ENCODE peak calls at places on chromosome 13, in ten cellular contexts. One of them, this sample, is unnamed.

GRCh38 chr13:34640931-34641330 is 301.1 kb upstream of the NBEA start:
- DNase-seq in fibroblast of lung: no peak
- DNase-seq in right atrium auricular region: no peak
- DNase-seq in CD4-positive, alpha-beta T cell: no peak
- DNase-seq in CD8-positive, alpha-beta T cell: no peak
- DNase-seq in IMR-90: no peak
- DNase-seq in ovary: no peak
- DNase-seq in keratinocyte: no peak
- DNase-seq in tibial nerve: no peak
- DNase-seq in heart left ventricle: no peak
- DNase-seq in this sample: no peak

GRCh38 chr13:106468948-106469590 is 66.4 kb downstream of the EFNB2 start:
- DNase-seq in fibroblast of lung: no peak
- DNase-seq in right atrium auricular region: no peak
- DNase-seq in CD4-positive, alpha-beta T cell: no peak
- DNase-seq in CD8-positive, alpha-beta T cell: no peak
- DNase-seq in IMR-90: no peak
- DNase-seq in ovary: no peak
- DNase-seq in keratinocyte: no peak
- DNase-seq in tibial nerve: no peak
- DNase-seq in heart left ventricle: no peak
- DNase-seq in this sample: no peak

GRCh38 chr13:88602786-88603777 is 931.9 kb downstream of the SLITRK5 start:
- DNase-seq in fibroblast of lung: no peak
- DNase-seq in right atrium auricular region: no peak
- DNase-seq in CD4-positive, alpha-beta T cell: no peak
- DNase-seq in CD8-positive, alpha-beta T cell: no peak
- DNase-seq in IMR-90: no peak
- DNase-seq in ovary: no peak
- DNase-seq in keratinocyte: no peak
- DNase-seq in tibial nerve: no peak
- DNase-seq in heart left ventricle: no peak
- DNase-seq in this sample: no peak

GRCh38 chr13:30739646-30740642 is 4.6 kb downstream of the ALOX5AP start:
- DNase-seq in fibroblast of lung: peak; percentile 90
- DNase-seq in right atrium auricular region: no peak
- DNase-seq in CD4-positive, alpha-beta T cell: peak; percentile 54
- DNase-seq in CD8-positive, alpha-beta T cell: peak; percentile 61
- DNase-seq in IMR-90: peak; percentile 95
- DNase-seq in ovary: no peak
- DNase-seq in keratinocyte: peak; percentile 78
- DNase-seq in tibial nerve: no peak
- DNase-seq in heart left ventricle: no peak
- DNase-seq in this sample: peak; percentile 22

GRCh38 chr13:42211704-42212103 is 60.2 kb upstream of the AKAP11 start:
- DNase-seq in fibroblast of lung: peak; percentile 12
- DNase-seq in right atrium auricular region: no peak
- DNase-seq in CD4-positive, alpha-beta T cell: no peak
- DNase-seq in CD8-positive, alpha-beta T cell: no peak
- DNase-seq in IMR-90: peak; percentile 64
- DNase-seq in ovary: no peak
- DNase-seq in keratinocyte: no peak
- DNase-seq in tibial nerve: no peak
- DNase-seq in heart left ventricle: no peak
- DNase-seq in this sample: no peak

GRCh38 chr13:108950333-108951010 is 321.1 kb downstream of the MYO16 start:
- DNase-seq in fibroblast of lung: no peak
- DNase-seq in right atrium auricular region: no peak
- DNase-seq in CD4-positive, alpha-beta T cell: no peak
- DNase-seq in CD8-positive, alpha-beta T cell: no peak
- DNase-seq in IMR-90: no peak
- DNase-seq in ovary: no peak
- DNase-seq in keratinocyte: no peak
- DNase-seq in tibial nerve: no peak
- DNase-seq in heart left ventricle: no peak
- DNase-seq in this sample: no peak

GRCh38 chr13:50456111-50456510 is 387.4 kb downstream of the DLEU7 start:
- DNase-seq in fibroblast of lung: no peak
- DNase-seq in right atrium auricular region: no peak
- DNase-seq in CD4-positive, alpha-beta T cell: no peak
- DNase-seq in CD8-positive, alpha-beta T cell: no peak
- DNase-seq in IMR-90: no peak
- DNase-seq in ovary: no peak
- DNase-seq in keratinocyte: no peak
- DNase-seq in tibial nerve: no peak
- DNase-seq in heart left ventricle: no peak
- DNase-seq in this sample: no peak

GRCh38 chr13:39037410-39037879 is 444 bp downstream of the PROSER1 start:
- DNase-seq in fibroblast of lung: no peak
- DNase-seq in right atrium auricular region: no peak
- DNase-seq in CD4-positive, alpha-beta T cell: no peak
- DNase-seq in CD8-positive, alpha-beta T cell: no peak
- DNase-seq in IMR-90: no peak
- DNase-seq in ovary: no peak
- DNase-seq in keratinocyte: no peak
- DNase-seq in tibial nerve: no peak
- DNase-seq in heart left ventricle: no peak
- DNase-seq in this sample: no peak

GRCh38 chr13:33307820-33308219 is 22.3 kb upstream of the STARD13 start:
- DNase-seq in fibroblast of lung: peak; percentile 65
- DNase-seq in right atrium auricular region: no peak
- DNase-seq in CD4-positive, alpha-beta T cell: no peak
- DNase-seq in CD8-positive, alpha-beta T cell: no peak
- DNase-seq in IMR-90: peak; percentile 55
- DNase-seq in ovary: no peak
- DNase-seq in keratinocyte: no peak
- DNase-seq in tibial nerve: no peak
- DNase-seq in heart left ventricle: no peak
- DNase-seq in this sample: no peak

GRCh38 chr13:106112191-106112590 is 423.3 kb downstream of the EFNB2 start:
- DNase-seq in fibroblast of lung: no peak
- DNase-seq in right atrium auricular region: no peak
- DNase-seq in CD4-positive, alpha-beta T cell: no peak
- DNase-seq in CD8-positive, alpha-beta T cell: no peak
- DNase-seq in IMR-90: no peak
- DNase-seq in ovary: no peak
- DNase-seq in keratinocyte: no peak
- DNase-seq in tibial nerve: no peak
- DNase-seq in heart left ventricle: no peak
- DNase-seq in this sample: no peak

GRCh38 chr13:24087611-24088235 is 72.8 kb upstream of the SPATA13 start:
- DNase-seq in fibroblast of lung: peak; percentile 18
- DNase-seq in right atrium auricular region: peak; percentile 55
- DNase-seq in CD4-positive, alpha-beta T cell: no peak
- DNase-seq in CD8-positive, alpha-beta T cell: no peak
- DNase-seq in IMR-90: no peak
- DNase-seq in ovary: peak; percentile 50
- DNase-seq in keratinocyte: no peak
- DNase-seq in tibial nerve: no peak
- DNase-seq in heart left ventricle: no peak
- DNase-seq in this sample: peak; percentile 49

GRCh38 chr13:33711441-33711840 is 106.5 kb upstream of the RFC3 start:
- DNase-seq in fibroblast of lung: no peak
- DNase-seq in right atrium auricular region: no peak
- DNase-seq in CD4-positive, alpha-beta T cell: no peak
- DNase-seq in CD8-positive, alpha-beta T cell: no peak
- DNase-seq in IMR-90: no peak
- DNase-seq in ovary: no peak
- DNase-seq in keratinocyte: no peak
- DNase-seq in tibial nerve: no peak
- DNase-seq in heart left ventricle: no peak
- DNase-seq in this sample: no peak

GRCh38 chr13:44193731-44194130 is 179.9 kb upstream of the SERP2 start:
- DNase-seq in fibroblast of lung: no peak
- DNase-seq in right atrium auricular region: no peak
- DNase-seq in CD4-positive, alpha-beta T cell: no peak
- DNase-seq in CD8-positive, alpha-beta T cell: no peak
- DNase-seq in IMR-90: no peak
- DNase-seq in ovary: no peak
- DNase-seq in keratinocyte: no peak
- DNase-seq in tibial nerve: no peak
- DNase-seq in heart left ventricle: no peak
- DNase-seq in this sample: no peak

GRCh38 chr13:29105779-29106178 is 285.6 kb downstream of the MTUS2 start:
- DNase-seq in fibroblast of lung: no peak
- DNase-seq in right atrium auricular region: no peak
- DNase-seq in CD4-positive, alpha-beta T cell: no peak
- DNase-seq in CD8-positive, alpha-beta T cell: no peak
- DNase-seq in IMR-90: no peak
- DNase-seq in ovary: no peak
- DNase-seq in keratinocyte: no peak
- DNase-seq in tibial nerve: no peak
- DNase-seq in heart left ventricle: no peak
- DNase-seq in this sample: no peak
- TF ChIP-seq CTCF in fibroblast of lung: no peak
- TF ChIP-seq CTCF in right atrium auricular region: peak; percentile 11
- TF ChIP-seq CTCF in CD4-positive, alpha-beta T cell: no peak
- TF ChIP-seq CTCF in CD8-positive, alpha-beta T cell: no peak
- TF ChIP-seq CTCF in IMR-90: no peak
- TF ChIP-seq CTCF in ovary: no peak
- TF ChIP-seq CTCF in keratinocyte: no peak
- TF ChIP-seq CTCF in tibial nerve: no peak
- TF ChIP-seq CTCF in heart left ventricle: no peak
- TF ChIP-seq CTCF in this sample: no peak

GRCh38 chr13:110445183-110445582 is 116.3 kb downstream of the RAB20 start:
- DNase-seq in fibroblast of lung: peak; percentile 43
- DNase-seq in right atrium auricular region: no peak
- DNase-seq in CD4-positive, alpha-beta T cell: no peak
- DNase-seq in CD8-positive, alpha-beta T cell: no peak
- DNase-seq in IMR-90: peak; percentile 77
- DNase-seq in ovary: peak; percentile 10
- DNase-seq in keratinocyte: no peak
- DNase-seq in tibial nerve: no peak
- DNase-seq in heart left ventricle: no peak
- DNase-seq in this sample: no peak

GRCh38 chr13:110445722-110446569 is 115.6 kb downstream of the RAB20 start:
- DNase-seq in fibroblast of lung: peak; percentile 24
- DNase-seq in right atrium auricular region: no peak
- DNase-seq in CD4-positive, alpha-beta T cell: no peak
- DNase-seq in CD8-positive, alpha-beta T cell: no peak
- DNase-seq in IMR-90: peak; percentile 31
- DNase-seq in ovary: peak; percentile 26
- DNase-seq in keratinocyte: peak; percentile 40
- DNase-seq in tibial nerve: no peak
- DNase-seq in heart left ventricle: no peak
- DNase-seq in this sample: no peak

GRCh38 chr13:110444226-110444653 is 117.3 kb downstream of the RAB20 start:
- DNase-seq in fibroblast of lung: peak; percentile 49
- DNase-seq in right atrium auricular region: no peak
- DNase-seq in CD4-positive, alpha-beta T cell: no peak
- DNase-seq in CD8-positive, alpha-beta T cell: no peak
- DNase-seq in IMR-90: peak; percentile 20
- DNase-seq in ovary: peak; percentile 38
- DNase-seq in keratinocyte: no peak
- DNase-seq in tibial nerve: peak; percentile 43
- DNase-seq in heart left ventricle: no peak
- DNase-seq in this sample: peak; percentile 39

GRCh38 chr13:110442946-110443632 is 118.4 kb downstream of the RAB20 start:
- DNase-seq in fibroblast of lung: peak; percentile 68
- DNase-seq in right atrium auricular region: no peak
- DNase-seq in CD4-positive, alpha-beta T cell: no peak
- DNase-seq in CD8-positive, alpha-beta T cell: no peak
- DNase-seq in IMR-90: peak; percentile 75
- DNase-seq in ovary: no peak
- DNase-seq in keratinocyte: no peak
- DNase-seq in tibial nerve: no peak
- DNase-seq in heart left ventricle: no peak
- DNase-seq in this sample: peak; percentile 43

GRCh38 chr13:110443633-110444225 is 117.8 kb downstream of the RAB20 start:
- DNase-seq in fibroblast of lung: no peak
- DNase-seq in right atrium auricular region: no peak
- DNase-seq in CD4-positive, alpha-beta T cell: no peak
- DNase-seq in CD8-positive, alpha-beta T cell: no peak
- DNase-seq in IMR-90: no peak
- DNase-seq in ovary: peak; percentile 42
- DNase-seq in keratinocyte: no peak
- DNase-seq in tibial nerve: no peak
- DNase-seq in heart left ventricle: no peak
- DNase-seq in this sample: no peak
- H3K27ac ChIP-seq in fibroblast of lung: peak overlapping the region; percentile 63
- H3K27ac ChIP-seq in right atrium auricular region: peak overlapping the region; percentile 49
- H3K27ac ChIP-seq in CD4-positive, alpha-beta T cell: no peak overlapping the region
- H3K27ac ChIP-seq in CD8-positive, alpha-beta T cell: no peak overlapping the region
- H3K27ac ChIP-seq in IMR-90: peak overlapping the region; percentile 45
- H3K27ac ChIP-seq in ovary: peak overlapping the region; percentile 42
- H3K27ac ChIP-seq in keratinocyte: peak overlapping the region; percentile 3
- H3K27ac ChIP-seq in tibial nerve: no peak overlapping the region
- H3K27ac ChIP-seq in heart left ventricle: no peak overlapping the region
- H3K27ac ChIP-seq in this sample: no peak overlapping the region

DNA sequence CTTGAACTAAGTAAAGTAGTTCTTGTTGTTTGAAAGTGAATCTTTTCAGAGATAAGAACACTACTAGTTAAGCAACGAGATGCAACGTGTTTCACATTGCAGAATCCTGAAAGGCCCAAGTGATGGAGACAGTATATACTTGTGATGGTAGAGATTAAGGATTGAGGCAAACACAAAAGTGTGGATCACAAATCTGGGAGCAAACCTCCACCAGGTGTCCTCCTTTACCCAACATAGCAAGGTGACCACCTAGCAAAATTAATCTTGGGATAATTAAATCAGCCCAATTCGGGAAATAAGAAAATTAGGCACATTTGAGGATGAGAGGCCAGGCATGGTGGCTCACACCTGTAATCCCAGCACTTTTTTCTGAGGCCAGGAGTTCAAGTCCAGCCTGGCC is 563.9 kb downstream of the DACH1 start:
- DNase-seq in fibroblast of lung: no peak
- DNase-seq in right atrium auricular region: no peak
- DNase-seq in CD4-positive, alpha-beta T cell: no peak
- DNase-seq in CD8-positive, alpha-beta T cell: no peak
- DNase-seq in IMR-90: no peak
- DNase-seq in ovary: no peak
- DNase-seq in keratinocyte: no peak
- DNase-seq in tibial nerve: no peak
- DNase-seq in heart left ventricle: no peak
- DNase-seq in this sample: no peak
- TF ChIP-seq CTCF in fibroblast of lung: peak; percentile 11
- TF ChIP-seq CTCF in right atrium auricular region: no peak
- TF ChIP-seq CTCF in CD4-positive, alpha-beta T cell: no peak
- TF ChIP-seq CTCF in CD8-positive, alpha-beta T cell: no peak
- TF ChIP-seq CTCF in IMR-90: no peak
- TF ChIP-seq CTCF in ovary: no peak
- TF ChIP-seq CTCF in keratinocyte: no peak
- TF ChIP-seq CTCF in tibial nerve: no peak
- TF ChIP-seq CTCF in heart left ventricle: peak; percentile 43
- TF ChIP-seq CTCF in this sample: no peak

DNA sequence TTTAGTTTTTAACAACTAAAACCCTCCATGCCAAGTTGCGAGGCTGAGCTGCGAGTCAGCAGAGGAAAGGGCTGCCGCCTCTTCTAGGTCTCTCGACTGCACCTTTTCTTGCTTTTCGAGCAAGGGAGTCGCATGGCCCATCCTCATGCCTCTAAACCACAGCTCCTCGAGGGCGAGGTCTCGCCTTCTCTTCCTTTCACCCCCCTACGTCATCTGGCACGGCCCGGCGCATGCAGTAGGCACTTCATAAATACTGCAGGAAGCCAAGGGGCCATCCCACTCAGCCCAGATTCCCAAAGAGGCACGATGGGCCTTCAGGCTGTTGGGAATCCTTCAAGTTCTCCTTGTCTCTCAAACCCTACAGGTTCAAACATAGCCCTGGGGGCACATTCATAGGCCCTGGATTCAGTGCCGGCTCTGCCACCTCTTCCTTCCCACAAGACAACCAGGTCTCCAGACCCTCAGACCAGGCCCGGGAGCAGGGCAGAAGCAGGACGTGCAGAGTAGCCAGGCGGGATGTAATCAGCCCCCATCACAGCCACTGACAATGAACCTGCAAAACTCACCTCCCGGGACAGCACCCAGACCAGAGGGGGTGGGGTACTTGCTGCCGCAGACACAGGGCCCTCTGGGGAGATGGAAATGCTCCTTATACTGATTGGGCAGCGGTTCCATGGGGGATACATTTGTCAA is 41.7 kb downstream of the GGACT start:
- DNase-seq in fibroblast of lung: no peak
- DNase-seq in right atrium auricular region: no peak
- DNase-seq in CD4-positive, alpha-beta T cell: no peak
- DNase-seq in CD8-positive, alpha-beta T cell: no peak
- DNase-seq in IMR-90: no peak
- DNase-seq in ovary: no peak
- DNase-seq in keratinocyte: no peak
- DNase-seq in tibial nerve: no peak
- DNase-seq in heart left ventricle: no peak
- DNase-seq in this sample: peak; percentile 46
- H3K27ac ChIP-seq in fibroblast of lung: no peak overlapping the region
- H3K27ac ChIP-seq in right atrium auricular region: no peak overlapping the region
- H3K27ac ChIP-seq in CD4-positive, alpha-beta T cell: no peak overlapping the region
- H3K27ac ChIP-seq in CD8-positive, alpha-beta T cell: no peak overlapping the region
- H3K27ac ChIP-seq in IMR-90: no peak overlapping the region
- H3K27ac ChIP-seq in ovary: no peak overlapping the region
- H3K27ac ChIP-seq in keratinocyte: no peak overlapping the region
- H3K27ac ChIP-seq in tibial nerve: no peak overlapping the region
- H3K27ac ChIP-seq in heart left ventricle: no peak overlapping the region
- H3K27ac ChIP-seq in this sample: no peak overlapping the region